ENCODE peak calls at places on chromosomes 4 and X, in seven cellular contexts. F is stimulated activated naive CD8-positive, alpha-beta T cell treated with anti-CD3 and anti-CD28 coated beads, Interleukin-15, amount 100 ng/mL, for 72 hours; M is hepatocyte; O is H9; Q is activated CD4-positive, alpha-beta T cell treated with anti-CD3 and anti-CD28 coated beads for 48 hours; K is D341Med; R is M059J. C is an unnamed sample.

GRCh38 chrX:51461053-51462050 is 35.0 kb downstream of the NUDT11 start:
- DNase-seq in F (peak), K (peak), R (peak), O (peak), Q (no peak), M (peak), C (peak)

GRCh38 chr4:180665994-180666818 is 1577.0 kb upstream of the TENM3 start:
- DNase-seq in K (peak), Q (peak), O (peak), F (peak), M (peak), R (peak), C (peak)

GRCh38 chrX:132612990-132613564 is 124.2 kb upstream of the MBNL3 start:
- DNase-seq in O (peak), K (peak), F (peak), Q (peak), R (peak), M (peak), C (peak)

GRCh38 chr4:156505341-156505955 is 466.2 kb downstream of the PDGFC start:
- DNase-seq in K (no peak), R (no peak), Q (no peak), M (peak), F (no peak), O (peak), C (no peak)

GRCh38 chr4:82913305-82913704 is 12.8 kb downstream of the THAP9 start:
- DNase-seq in M (no peak), R (no peak), O (no peak), K (no peak), F (no peak), Q (no peak), C (no peak)

GRCh38 chr4:1629704-1630093 is 54.4 kb downstream of the FAM53A start:
- DNase-seq in F (no peak), R (no peak), O (no peak), Q (no peak), M (no peak), K (no peak), C (no peak)

GRCh38 chrX:261858-262390 is 19.3 kb upstream of the PLCXD1 start:
- DNase-seq in F (no peak), R (no peak), M (no peak), O (no peak), Q (no peak), K (no peak), C (no peak)

GRCh38 chr4:156971623-156972369 is at the start of gene PDGFC:
- DNase-seq in M (peak), Q (peak), R (peak), O (peak), K (peak), F (peak), C (peak)

GRCh38 chrX:87621697-87622096 is 104.1 kb downstream of the KLHL4 start:
- DNase-seq in Q (no peak), O (no peak), M (peak), K (no peak), R (peak), F (no peak), C (no peak)

GRCh38 chrX:2664497-2664896 is 26.6 kb upstream of the CD99 start:
- DNase-seq in M (peak), R (no peak), F (no peak), O (no peak), Q (no peak), K (no peak), C (no peak)

GRCh38 chr4:87469390-87469789 is 47.0 kb downstream of the NUDT9 start:
- DNase-seq in F (no peak), O (no peak), Q (no peak), K (no peak), M (no peak), R (no peak), C (no peak)

GRCh38 chrX:29090811-29091210 is 503.6 kb downstream of the IL1RAPL1 start:
- DNase-seq in K (no peak), Q (no peak), F (no peak), O (no peak), R (peak), M (peak), C (peak)

GRCh38 chr4:121950680-121951569 is 935 bp downstream of the TRPC3 start:
- DNase-seq in R (peak), K (peak), M (peak), O (peak), F (peak), Q (peak), C (peak)

GRCh38 chr4:10114607-10115006 is 2.0 kb downstream of the WDR1 start:
- DNase-seq in R (no peak), M (no peak), Q (no peak), F (no peak), O (no peak), K (no peak), C (no peak)

GRCh38 chrX:136220535-136220934 is 30.7 kb downstream of the MAP7D3 start:
- DNase-seq in K (no peak), R (peak), O (no peak), M (no peak), F (no peak), Q (no peak), C (no peak)

GRCh38 chr4:60201052-60201673 is 999.0 kb upstream of the ADGRL3 start:
- DNase-seq in K (peak), R (peak), M (peak), O (peak), F (peak), Q (peak), C (peak)

GRCh38 chr4:107034091-107034698 is 1.9 kb downstream of the DKK2 start:
- DNase-seq in Q (peak), M (peak), K (peak), R (peak), O (peak), F (no peak), C (peak)

GRCh38 chr4:8351931-8352367 is 82.4 kb downstream of the HTRA3 start:
- DNase-seq in Q (no peak), F (no peak), O (no peak), R (no peak), K (no peak), M (no peak), C (no peak)

GRCh38 chr4:140877781-140878180 is 121.6 kb upstream of the TBC1D9 start:
- DNase-seq in M (no peak), R (peak), Q (no peak), F (no peak), O (no peak), K (no peak), C (no peak)

GRCh38 chr4:20809796-20810195 is 109.5 kb downstream of the PACRGL start:
- DNase-seq in O (peak), M (peak), Q (no peak), F (no peak), K (no peak), R (peak), C (peak)

GRCh38 chrX:71302461-71303213 is 1.1 kb downstream of the ITGB1BP2 start:
- DNase-seq in O (no peak), F (no peak), R (peak), Q (no peak), K (no peak), M (no peak), C (peak)

GRCh38 chr4:145231906-145232700 is 51.7 kb upstream of the OTUD4 start:
- DNase-seq in F (no peak), O (no peak), M (no peak), R (peak), Q (no peak), K (no peak), C (no peak)

GRCh38 chr4:119113033-119113655 is 22.5 kb upstream of the MYOZ2 start:
- DNase-seq in F (no peak), Q (no peak), M (peak), O (no peak), K (no peak), R (peak), C (peak)

GRCh38 chr4:40196724-40197281 is at the start of gene RHOH:
- DNase-seq in K (no peak), M (no peak), F (peak), O (no peak), Q (peak), R (no peak), C (no peak)

GRCh38 chr4:151276787-151277557 is at the start of gene PRSS48:
- DNase-seq in O (peak), R (peak), M (peak), F (peak), K (peak), Q (peak), C (peak)

GRCh38 chr4:89357346-89357745 is 49.7 kb upstream of the GPRIN3 start:
- DNase-seq in O (no peak), F (no peak), Q (no peak), K (no peak), M (no peak), R (peak), C (no peak)

GRCh38 chrX:124433186-124433585 is 86.8 kb downstream of the SH2D1A start:
- DNase-seq in O (no peak), K (no peak), F (no peak), M (no peak), Q (no peak), R (no peak), C (peak)

GRCh38 chrX:155745792-155746191 is 133.0 kb upstream of the TMLHE start:
- DNase-seq in K (no peak), Q (no peak), O (no peak), R (peak), M (peak), F (no peak), C (peak)

GRCh38 chrX:16628954-16629595 is 20.9 kb upstream of the S100G start:
- DNase-seq in F (no peak), K (no peak), Q (no peak), R (peak), O (peak), M (no peak), C (no peak)

GRCh38 chr4:13545394-13545808 is 1.1 kb upstream of the NKX3-2 start:
- DNase-seq in M (no peak), K (no peak), O (no peak), F (no peak), Q (no peak), R (no peak), C (no peak)